ENCODE peak calls at places on chromosomes 3 and 15, in nine cellular contexts. X is SK-N-MC; A is non-pigmented ciliary epithelial cell; U is H7; T is GM18507; C is fibroblast of gingiva; Y is PC-3; K is stimulated activated CD4-positive, alpha-beta T cell treated with anti-CD3 and anti-CD28 coated beads, TNF-alpha, amount 100 ng/mL, for 4 hours; M is tibial nerve. I is an unnamed sample.

GRCh38 chr15:27573800-27574485 is 525.2 kb downstream of the OCA2 start:
- DNase-seq in X (no peak), A (no peak), U (peak; percentile 27), T (no peak), C (no peak), Y (no peak), K (no peak), M (no peak), I (no peak)

GRCh38 chr15:75178171-75178937 is 23.3 kb upstream of the C15orf39 start:
- DNase-seq in X (no peak), A (no peak), U (peak; percentile 93), T (no peak), C (no peak), Y (no peak), K (no peak), M (peak; percentile 18), I (no peak)

GRCh38 chr3:125139386-125139785 is 73.2 kb downstream of the SLC12A8 start:
- DNase-seq in X (no peak), A (no peak), U (no peak), T (no peak), C (no peak), Y (no peak), K (no peak), M (no peak), I (no peak)

GRCh38 chr3:111884411-111885018 is 25.4 kb downstream of the PHLDB2 start:
- DNase-seq in X (no peak), A (no peak), U (no peak), T (no peak), C (no peak), Y (no peak), K (no peak), M (no peak), I (no peak)

GRCh38 chr3:46575577-46576222 is 9.6 kb upstream of the LRRC2 start:
- DNase-seq in X (no peak), A (no peak), U (peak; percentile 58), T (no peak), C (no peak), Y (no peak), K (no peak), M (no peak), I (no peak)

GRCh38 chr3:11570789-11571495 is 72.8 kb downstream of the VGLL4 start:
- DNase-seq in X (no peak), A (no peak), U (no peak), T (no peak), C (peak; percentile 41), Y (peak; percentile 69), K (no peak), M (no peak), I (no peak)

GRCh38 chr3:55482496-55483195 is 4.5 kb downstream of the WNT5A start:
- DNase-seq in X (no peak), A (no peak), U (peak; percentile 87), T (no peak), C (peak; percentile 76), Y (no peak), K (no peak), M (no peak), I (no peak)

GRCh38 chr3:177772908-177773557 is 575.8 kb upstream of the TBL1XR1 start:
- DNase-seq in X (no peak), A (no peak), U (no peak), T (no peak), C (no peak), Y (no peak), K (no peak), M (no peak), I (peak; percentile 65)

GRCh38 chr15:85430406-85431204 is 50.2 kb downstream of the AKAP13 start:
- DNase-seq in X (no peak), A (no peak), U (no peak), T (no peak), C (no peak), Y (no peak), K (no peak), M (no peak), I (no peak)

GRCh38 chr15:95884276-95884675 is 446.2 kb upstream of the NR2F2 start:
- DNase-seq in X (no peak), A (no peak), U (peak; percentile 29), T (no peak), C (peak; percentile 73), Y (no peak), K (no peak), M (no peak), I (no peak)

GRCh38 chr15:67098768-67099282 is 33.4 kb downstream of the SMAD3 start:
- DNase-seq in X (no peak), A (no peak), U (no peak), T (no peak), C (no peak), Y (no peak), K (no peak), M (peak; percentile 23), I (no peak)

GRCh38 chr15:48899793-48900192 is 21.9 kb downstream of the EID1 start:
- DNase-seq in X (no peak), A (no peak), U (no peak), T (no peak), C (no peak), Y (no peak), K (no peak), M (no peak), I (no peak)

GRCh38 chr15:99016680-99017321 is 9.2 kb upstream of the PGPEP1L start:
- DNase-seq in X (peak; percentile 78), A (no peak), U (peak; percentile 37), T (no peak), C (peak; percentile 88), Y (peak; percentile 82), K (no peak), M (no peak), I (no peak)

GRCh38 chr3:189721873-189722665 is 90.9 kb downstream of the TP63 start:
- DNase-seq in X (no peak), A (no peak), U (no peak), T (no peak), C (no peak), Y (no peak), K (no peak), M (no peak), I (no peak)

GRCh38 chr3:177131927-177132636 is 65.2 kb downstream of the TBL1XR1 start:
- DNase-seq in X (no peak), A (no peak), U (no peak), T (no peak), C (peak; percentile 7), Y (no peak), K (no peak), M (no peak), I (no peak)

GRCh38 chr3:43346990-43347749 is 60.8 kb downstream of the SNRK start:
- DNase-seq in X (no peak), A (no peak), U (no peak), T (no peak), C (no peak), Y (no peak), K (no peak), M (no peak), I (no peak)

GRCh38 chr3:59388555-59389280 is 338.9 kb upstream of the CFAP20DC start:
- DNase-seq in X (no peak), A (no peak), U (no peak), T (no peak), C (no peak), Y (peak; percentile 67), K (no peak), M (no peak), I (no peak)

GRCh38 chr15:39887832-39888231 is 32.2 kb downstream of the GPR176 start:
- DNase-seq in X (no peak), A (no peak), U (no peak), T (no peak), C (peak; percentile 70), Y (peak; percentile 76), K (no peak), M (peak; percentile 15), I (no peak)

GRCh38 chr3:119657887-119658702 is 2.3 kb downstream of the POPDC2 start:
- DNase-seq in X (no peak), A (no peak), U (no peak), T (no peak), C (no peak), Y (no peak), K (no peak), M (no peak), I (no peak)

GRCh38 chr3:174216019-174216418 is 643.1 kb upstream of the NAALADL2 start:
- DNase-seq in X (no peak), A (no peak), U (no peak), T (no peak), C (no peak), Y (no peak), K (no peak), M (no peak), I (no peak)

GRCh38 chr3:61724801-61725200 is 163.4 kb downstream of the PTPRG start:
- DNase-seq in X (no peak), A (no peak), U (no peak), T (no peak), C (no peak), Y (no peak), K (no peak), M (no peak), I (no peak)

GRCh38 chr15:98943609-98944111 is 63.9 kb downstream of the PGPEP1L start:
- DNase-seq in X (no peak), A (no peak), U (no peak), T (no peak), C (peak; percentile 83), Y (no peak), K (no peak), M (peak; percentile 25), I (no peak)

GRCh38 chr15:84604804-84605203 is 4.0 kb downstream of the ZSCAN2 start:
- DNase-seq in X (no peak), A (no peak), U (no peak), T (no peak), C (no peak), Y (no peak), K (peak; percentile 13), M (no peak), I (no peak)

GRCh38 chr15:80496101-80496500 is 91.9 kb downstream of the ARNT2 start:
- DNase-seq in X (no peak), A (no peak), U (no peak), T (no peak), C (no peak), Y (no peak), K (no peak), M (no peak), I (no peak)

GRCh38 chr3:195555110-195555509 is 12.0 kb upstream of the PPP1R2 start:
- DNase-seq in X (no peak), A (no peak), U (peak; percentile 55), T (no peak), C (no peak), Y (no peak), K (no peak), M (no peak), I (no peak)

GRCh38 chr15:67126551-67127333 is 61.3 kb downstream of the SMAD3 start:
- DNase-seq in X (no peak), A (no peak), U (no peak), T (no peak), C (no peak), Y (peak; percentile 49), K (no peak), M (no peak), I (peak; percentile 8)

GRCh38 chr3:111238896-111239295 is 167.3 kb downstream of the NECTIN3 start:
- DNase-seq in X (no peak), A (no peak), U (no peak), T (peak; percentile 14), C (no peak), Y (peak; percentile 25), K (no peak), M (no peak), I (no peak)

GRCh38 chr3:128482857-128483656 is 9.9 kb downstream of the GATA2 start:
- DNase-seq in X (no peak), A (no peak), U (peak; percentile 86), T (no peak), C (peak; percentile 21), Y (peak; percentile 72), K (no peak), M (no peak), I (no peak)

GRCh38 chr15:31871159-31871886 is 159.0 kb upstream of the CHRNA7 start:
- DNase-seq in X (no peak), A (no peak), U (no peak), T (no peak), C (no peak), Y (no peak), K (no peak), M (no peak), I (no peak)

GRCh38 chr3:127781411-127782001 is 40.8 kb downstream of the MGLL start:
- DNase-seq in X (no peak), A (no peak), U (no peak), T (no peak), C (peak; percentile 96), Y (no peak), K (no peak), M (no peak), I (no peak)

GRCh38 chr3:18429021-18429745 is 4.0 kb upstream of the SATB1 start:
- DNase-seq in X (no peak), A (no peak), U (no peak), T (no peak), C (no peak), Y (no peak), K (no peak), M (no peak), I (no peak)

I was measured in NCI-H2029 treated with DMSO at 0.1 percent for 48 hours.